ENCODE peak calls at places on chromosomes 16 and 17, in four cellular contexts. Z, H, V and N are unnamed samples.
A peak's percentile ranks its signal among the peaks of the same experiment; 100 is the strongest.

GRCh38 chr17:68567035-68567434 is 34.1 kb downstream of the FAM20A start:
- DNase-seq in V (no peak), Z (no peak), H (no peak), N (no peak)

GRCh38 chr17:40355123-40355803 is 9.3 kb downstream of the GJD3 start:
- DNase-seq in H (no peak), V (peak; percentile 72), Z (peak; percentile 93), N (peak; percentile 66)

GRCh38 chr17:31111183-31111582 is 16.4 kb downstream of the NF1 start:
- DNase-seq in H (no peak), V (no peak), Z (no peak), N (no peak)

GRCh38 chr16:22638393-22639206 is 127.9 kb downstream of the NPIPB5 start:
- DNase-seq in H (no peak), V (no peak), Z (no peak), N (no peak)

GRCh38 chr17:28078443-28079229 is 36.2 kb downstream of the NLK start:
- DNase-seq in H (no peak), Z (no peak), V (no peak), N (no peak)

GRCh38 chr16:85731179-85731578 is 19.7 kb downstream of the C16orf74 start:
- DNase-seq in V (no peak), Z (no peak), H (no peak), N (no peak)

GRCh38 chr17:46883871-46884270 is 32.5 kb downstream of the WNT9B start:
- DNase-seq in V (no peak), Z (no peak), H (no peak), N (no peak)

GRCh38 chr16:49395021-49395420 is 21.4 kb downstream of the C16orf78 start:
- DNase-seq in V (no peak), Z (no peak), H (no peak), N (no peak)

GRCh38 chr17:44361292-44362055 is 2.2 kb downstream of the FAM171A2 start:
- DNase-seq in Z (no peak), H (no peak), V (no peak), N (peak; percentile 60)

GRCh38 chr16:78789556-78789955 is 690.1 kb downstream of the WWOX start:
- DNase-seq in V (no peak), Z (no peak), H (no peak), N (no peak)

GRCh38 chr16:85557976-85558589 is 55.0 kb upstream of the GSE1 start:
- DNase-seq in Z (no peak), V (no peak), H (no peak), N (no peak)

GRCh38 chr17:55740515-55741352 is 10.1 kb upstream of the PCTP start:
- DNase-seq in V (no peak), H (no peak), Z (no peak), N (no peak)

GRCh38 chr17:67759355-67760171 is 41.8 kb downstream of the NOL11 start:
- DNase-seq in Z (no peak), V (no peak), H (peak; percentile 16), N (no peak)

GRCh38 chr17:50638851-50639767 is 4.4 kb downstream of the ABCC3 start:
- DNase-seq in Z (no peak), H (peak; percentile 98), V (no peak), N (peak; percentile 96)

GRCh38 chr16:30660424-30661251 is 2.4 kb downstream of the FBRS start:
- DNase-seq in Z (peak; percentile 65), V (peak; percentile 50), H (peak; percentile 41), N (no peak)

GRCh38 chr16:50270510-50271147 is 4.3 kb downstream of the ADCY7 start:
- DNase-seq in V (no peak), Z (no peak), H (no peak), N (no peak)

GRCh38 chr17:78412403-78412802 is 34.0 kb downstream of the PGS1 start:
- DNase-seq in V (no peak), H (peak; percentile 22), Z (peak; percentile 32), N (peak; percentile 60)

GRCh38 chr16:57071840-57072541 is 20.4 kb upstream of the CPNE2 start:
- DNase-seq in Z (no peak), H (peak; percentile 71), V (no peak), N (no peak)

GRCh38 chr16:78786635-78787034 is 687.2 kb downstream of the WWOX start:
- DNase-seq in Z (no peak), V (no peak), H (no peak), N (no peak)

GRCh38 chr16:80993293-80993691 is 13.4 kb downstream of the CMC2 start:
- DNase-seq in Z (no peak), V (no peak), H (peak; percentile 98), N (no peak)

GRCh38 chr17:77490361-77491183 is 349.8 kb downstream of the SEC14L1 start:
- DNase-seq in V (no peak), Z (no peak), H (no peak), N (no peak)

GRCh38 chr17:82772026-82772425 is 20.2 kb downstream of the TBCD start:
- DNase-seq in Z (no peak), H (peak; percentile 60), V (no peak), N (no peak)

GRCh38 chr16:64648282-64648681 is 473.6 kb downstream of the CDH11 start:
- DNase-seq in Z (no peak), V (no peak), H (no peak), N (no peak)

GRCh38 chr16:10828851-10829331 is 10.3 kb upstream of the TVP23A start:
- DNase-seq in H (peak; percentile 86), V (no peak), Z (no peak), N (peak; percentile 52)

GRCh38 chr16:49556252-49557069 is 182.9 kb downstream of the C16orf78 start:
- DNase-seq in H (peak; percentile 47), V (no peak), Z (no peak), N (peak; percentile 92)

GRCh38 chr16:12485425-12485824 is 318.3 kb downstream of the CPPED1 start:
- DNase-seq in Z (no peak), V (no peak), H (no peak), N (no peak)

DNA sequence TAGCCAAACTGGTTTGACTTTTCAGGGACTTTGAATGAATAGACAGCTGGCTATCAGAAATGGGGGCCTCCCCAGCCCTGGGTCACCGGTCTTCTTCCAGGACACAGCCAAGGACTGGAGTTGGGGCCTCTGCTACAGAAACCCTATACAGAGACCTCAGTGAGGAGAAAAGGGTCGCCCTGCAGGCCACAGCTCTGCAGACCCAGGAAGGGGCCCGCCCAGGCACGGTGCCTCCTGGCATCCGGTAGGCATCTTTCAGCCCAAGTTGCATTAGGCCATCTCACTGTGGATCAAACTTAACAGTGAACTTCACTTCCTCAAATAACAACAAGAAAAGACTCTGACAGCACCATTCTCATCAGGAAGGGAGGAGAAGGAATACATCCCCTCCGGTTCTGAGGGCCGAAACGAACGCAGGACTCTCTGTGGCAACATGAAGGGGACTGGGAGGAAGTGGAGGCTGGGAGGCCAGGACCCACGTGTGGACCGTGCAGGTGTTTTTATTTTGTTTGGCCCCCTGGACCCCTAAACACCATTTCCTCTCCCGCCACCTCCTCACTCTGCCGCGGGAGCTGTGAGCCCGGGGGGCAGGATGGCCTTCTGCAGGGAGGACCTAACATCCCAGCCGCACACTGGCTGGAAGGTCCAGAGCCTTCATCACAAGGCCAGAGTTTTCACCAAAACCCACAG is 7.2 kb downstream of the SLC38A10 start:
- DNase-seq in V (no peak), H (no peak), Z (no peak), N (peak; percentile 53)
- H3K4me1 ChIP-seq in V (peaks cover 35% of the 10 kb centered on the region), H (no peaks in the 10 kb centered on the region), Z (peaks cover 21% of the 10 kb centered on the region), N (peaks cover 33% of the 10 kb centered on the region)

GRCh38 chr16:321532-321931 is 31.0 kb downstream of the AXIN1 start:
- DNase-seq in V (no peak), Z (no peak), H (no peak), N (no peak)
- H3K4me3 ChIP-seq in V (no peak overlapping the region), Z (no peak overlapping the region), H (no peak overlapping the region), N (no peak overlapping the region)

DNA sequence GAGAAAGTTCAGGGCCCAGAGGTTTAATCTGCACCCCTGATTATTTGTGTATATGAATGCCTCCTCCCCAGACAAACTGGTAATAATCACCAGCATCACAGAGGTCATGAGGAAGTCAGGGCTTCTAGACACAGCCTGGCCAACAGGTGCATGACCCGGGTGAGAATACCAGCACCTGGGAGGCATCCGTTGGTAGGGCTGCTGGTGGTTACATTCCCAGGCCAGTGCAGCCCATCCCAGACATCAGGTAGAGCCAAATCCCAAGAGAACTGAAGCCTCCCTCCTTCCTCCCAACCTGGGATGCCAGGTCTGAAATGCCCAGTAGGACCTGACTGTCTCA is 7.2 kb downstream of the TBX2 start:
- DNase-seq in V (no peak), Z (no peak), H (no peak), N (no peak)
- H3K4me1 ChIP-seq in V (peaks cover 55% of the 10 kb centered on the region), Z (peaks cover 33% of the 10 kb centered on the region), H (peaks cover 19% of the 10 kb centered on the region), N (peaks cover 5% of the 10 kb centered on the region)

GRCh38 chr17:37368577-37368976 is 7.2 kb upstream of the C17orf78 start:
- DNase-seq in H (peak; percentile 21), Z (no peak), V (no peak), N (no peak)

GRCh38 chr17:37359682-37360188 is 16.1 kb upstream of the C17orf78 start:
- DNase-seq in V (no peak), Z (no peak), H (no peak), N (no peak)

GRCh38 chr17:37360632-37361031 is 15.2 kb upstream of the C17orf78 start:
- DNase-seq in Z (no peak), H (no peak), V (no peak), N (no peak)

GRCh38 chr17:37361543-37361942 is 14.2 kb upstream of the C17orf78 start:
- DNase-seq in Z (no peak), H (no peak), V (no peak), N (no peak)

DNA sequence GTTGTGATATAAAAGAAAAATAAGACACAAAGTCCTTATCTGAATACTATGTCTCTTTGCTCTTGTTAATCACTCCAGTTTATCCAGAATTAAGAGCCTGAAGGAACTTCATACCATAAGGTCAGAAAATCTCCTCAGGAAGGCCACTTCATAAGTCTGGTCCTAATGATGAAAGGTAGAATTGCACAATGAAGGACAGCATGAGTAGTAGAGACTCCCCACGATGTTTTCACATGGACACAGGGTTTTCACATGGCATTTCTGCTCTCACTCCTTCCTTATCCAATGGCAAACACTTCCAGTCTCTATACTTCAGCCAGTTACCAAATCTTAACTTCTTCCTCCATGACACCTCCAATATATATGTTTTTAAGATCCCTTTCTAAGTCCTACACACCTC is 10.2 kb upstream of the C17orf78 start:
- DNase-seq in Z (no peak), V (no peak), H (no peak), N (no peak)
- H3K4me3 ChIP-seq in Z (no peak overlapping the region), V (no peak overlapping the region), H (no peak overlapping the region), N (no peak overlapping the region)

GRCh38 chr17:57292086-57292485 is 35.8 kb downstream of the MSI2 start:
- DNase-seq in V (no peak), H (no peak), Z (no peak), N (no peak)
- H3K4me1 ChIP-seq in V (peaks cover 20% of the 10 kb centered on the region), H (no peaks in the 10 kb centered on the region), Z (peaks cover 6% of the 10 kb centered on the region), N (peaks cover 33% of the 10 kb centered on the region)